ENCODE peak calls at places on chromosomes 6 and 20, in six cellular contexts. D is A549, G is SK-N-SH, M is HepG2, R is GM12878, B is K562. E is an unnamed sample.

GRCh38 chr6:83183082-83183828 is 9.8 kb downstream of the PGM3 start:
- DNase-seq in D (no peak), G (no peak), M (no peak), R (no peak), B (no peak), E (peak; percentile 98)

GRCh38 chr6:131733376-131734016 is 22.7 kb upstream of the CTAGE9 start:
- DNase-seq in D (no peak), G (no peak), M (no peak), R (no peak), B (no peak), E (peak; percentile 67)

GRCh38 chr6:36550473-36551000 is 3.3 kb upstream of the STK38 start:
- DNase-seq in D (no peak), G (no peak), M (no peak), R (no peak), B (no peak), E (no peak)

GRCh38 chr6:136886110-136886509 is 36.0 kb upstream of the SLC35D3 start:
- DNase-seq in D (peak; percentile 1), G (no peak), M (peak; percentile 9), R (no peak), B (no peak), E (peak; percentile 44)

GRCh38 chr6:53353624-53354023 is 4.9 kb upstream of the ELOVL5 start:
- DNase-seq in D (no peak), G (no peak), M (no peak), R (no peak), B (no peak), E (no peak)

GRCh38 chr6:71224011-71224410 is 64.6 kb upstream of the OGFRL1 start:
- DNase-seq in D (no peak), G (no peak), M (no peak), R (no peak), B (no peak), E (no peak)

GRCh38 chr6:138482816-138483215 is 16.5 kb downstream of the NHSL1 start:
- DNase-seq in D (no peak), G (no peak), M (no peak), R (no peak), B (no peak), E (no peak)

GRCh38 chr20:2149507-2149906 is 47.9 kb downstream of the STK35 start:
- DNase-seq in D (no peak), G (no peak), M (no peak), R (no peak), B (no peak), E (peak; percentile 62)

DNA sequence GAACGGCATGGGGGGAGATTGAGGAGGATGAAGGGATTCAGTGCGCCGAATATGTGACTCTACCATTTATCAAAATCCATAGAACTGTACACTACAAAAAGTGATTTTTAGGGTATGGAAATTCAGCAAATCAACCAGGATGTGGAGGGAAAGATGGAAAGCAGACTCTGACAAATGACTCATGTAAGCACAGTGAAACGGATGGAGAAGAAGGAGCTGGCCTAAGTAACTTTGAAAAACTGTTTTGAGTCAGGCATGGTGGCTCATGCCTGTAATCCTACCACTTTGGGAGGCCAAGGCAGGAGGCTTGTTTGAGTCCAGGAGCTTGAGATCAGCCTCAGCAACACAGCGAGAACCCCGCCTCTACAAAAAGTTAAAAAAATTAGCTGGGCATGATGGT is 39.2 kb downstream of the MUC22 start:
- DNase-seq in D (no peak), G (no peak), M (no peak), R (no peak), B (no peak), E (peak; percentile 44)
- TF ChIP-seq SMC3 in D (no peak), G (no peak), M (no peak), R (no peak), B (no peak), E (no peak)

GRCh38 chr20:15930324-15931305 is 642.6 kb downstream of the KIF16B start:
- DNase-seq in D (peak; percentile 22), G (peak; percentile 39), M (peak; percentile 28), R (no peak), B (no peak), E (peak; percentile 39)

GRCh38 chr20:15925376-15925775 is 647.9 kb downstream of the KIF16B start:
- DNase-seq in D (no peak), G (no peak), M (no peak), R (no peak), B (no peak), E (no peak)

GRCh38 chr20:15931897-15932296 is 641.4 kb downstream of the KIF16B start:
- DNase-seq in D (no peak), G (no peak), M (no peak), R (no peak), B (no peak), E (no peak)

GRCh38 chr20:15927893-15928650 is 645.2 kb downstream of the KIF16B start:
- DNase-seq in D (no peak), G (no peak), M (no peak), R (no peak), B (no peak), E (no peak)

DNA sequence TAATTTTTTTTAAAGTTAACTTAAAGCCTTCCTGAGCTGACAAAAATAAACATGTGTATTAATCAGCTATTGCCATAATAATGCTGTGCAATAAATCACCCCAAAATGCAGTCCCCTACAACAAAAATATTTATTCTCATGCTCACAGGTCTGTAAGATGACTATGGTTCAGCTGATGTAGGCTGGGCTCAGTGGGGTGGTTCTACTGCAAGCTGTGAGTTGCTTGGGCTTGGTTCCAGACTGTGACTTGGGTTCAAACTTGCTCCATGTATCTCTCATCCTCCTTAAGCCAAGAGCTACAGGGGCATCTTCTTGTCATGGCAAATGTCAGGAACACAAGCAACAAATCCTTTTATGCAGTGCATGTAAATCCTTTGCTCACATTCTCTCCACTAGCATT is 644.3 kb downstream of the KIF16B start:
- DNase-seq in D (no peak), G (no peak), M (no peak), R (no peak), B (no peak), E (no peak)
- TF ChIP-seq SMC3 in D (no peak), G (no peak), M (no peak), R (no peak), B (no peak), E (no peak)

GRCh38 chr6:144334150-144334708 is 49.1 kb downstream of the UTRN start:
- DNase-seq in D (no peak), G (no peak), M (no peak), R (no peak), B (no peak), E (no peak)
- TF ChIP-seq SMC3 in D (no peak), G (no peak), M (no peak), R (no peak), B (no peak), E (no peak)

DNA sequence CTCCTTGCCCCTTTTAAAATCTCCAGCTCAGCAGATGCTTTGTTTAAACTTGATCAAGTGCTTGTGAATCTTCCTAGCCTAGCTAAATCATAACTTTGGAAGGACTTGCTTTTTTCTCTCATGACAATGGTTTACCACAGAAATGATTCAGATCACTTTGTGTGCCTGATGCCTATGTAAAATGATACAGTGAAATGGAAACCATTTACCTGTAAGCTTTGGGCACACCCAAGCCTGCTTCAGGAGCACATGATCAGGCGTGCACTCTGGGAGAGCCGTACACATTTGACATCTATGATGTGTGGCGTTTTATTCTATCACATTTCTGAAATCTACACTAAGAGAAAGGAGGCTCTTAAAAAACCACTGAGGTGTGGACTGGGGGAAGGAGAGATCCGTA is 41.1 kb downstream of the PTPN1 start:
- DNase-seq in D (no peak), G (no peak), M (no peak), R (no peak), B (no peak), E (peak; percentile 36)
- TF ChIP-seq SMC3 in D (no peak), G (no peak), M (no peak), R (no peak), B (no peak), E (no peak)

GRCh38 chr20:53751394-53752368 is 158.0 kb upstream of the ZNF217 start:
- DNase-seq in D (no peak), G (no peak), M (no peak), R (peak; percentile 86), B (no peak), E (no peak)

GRCh38 chr20:53753880-53754459 is 160.3 kb upstream of the ZNF217 start:
- DNase-seq in D (no peak), G (no peak), M (peak; percentile 65), R (no peak), B (no peak), E (no peak)

GRCh38 chr20:53752583-53752970 is 158.9 kb upstream of the ZNF217 start:
- DNase-seq in D (no peak), G (no peak), M (no peak), R (no peak), B (no peak), E (no peak)

GRCh38 chr20:53750827-53751393 is 157.3 kb upstream of the ZNF217 start:
- DNase-seq in D (no peak), G (peak; percentile 70), M (no peak), R (peak; percentile 69), B (no peak), E (peak; percentile 91)

GRCh38 chr20:53752971-53753879 is 159.6 kb upstream of the ZNF217 start:
- DNase-seq in D (no peak), G (no peak), M (no peak), R (no peak), B (peak; percentile 47), E (peak; percentile 42)
- TF ChIP-seq SMC3 in D (no peak), G (no peak), M (no peak), R (no peak), B (no peak), E (no peak)

DNA sequence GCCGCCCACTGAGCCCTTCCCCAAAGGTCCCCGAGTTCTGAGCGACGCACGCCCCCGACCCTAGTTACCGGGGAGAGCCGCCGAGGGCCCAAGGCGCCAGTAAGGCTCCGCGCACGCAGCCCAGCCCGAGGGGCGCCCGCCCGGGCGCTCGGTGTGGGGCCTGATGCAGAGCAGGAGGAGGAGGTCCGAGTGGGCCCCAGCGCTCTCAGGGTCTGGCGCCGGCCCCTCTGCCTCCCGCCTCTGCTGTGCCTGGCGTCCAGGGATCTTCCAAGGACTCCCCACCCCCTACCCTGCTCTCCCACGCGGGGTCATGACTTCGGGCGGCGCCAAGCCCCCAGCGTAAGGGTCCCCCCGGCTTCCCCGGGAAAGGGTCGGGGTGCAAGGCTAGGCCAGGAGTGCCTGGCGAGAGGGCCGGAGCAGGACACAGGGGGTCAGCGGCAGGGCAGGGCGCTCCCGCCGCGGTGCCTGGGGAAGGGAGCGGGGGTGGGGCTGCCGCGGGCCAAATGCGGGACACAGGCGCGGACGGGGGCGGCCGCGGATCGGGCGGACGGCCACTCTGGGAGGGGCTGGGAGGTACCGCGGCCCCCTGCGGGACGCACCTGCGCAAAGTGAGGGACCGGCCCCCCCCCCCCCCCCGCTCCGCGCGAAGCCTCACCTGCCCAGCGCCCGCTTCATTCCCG is 637 bp downstream of the ABHD12 start:
- DNase-seq in D (peak; percentile 31), G (peak; percentile 82), M (no peak), R (no peak), B (peak; percentile 67), E (no peak)
- TF ChIP-seq SMC3 in D (no peak), G (no peak), M (no peak), R (no peak), B (no peak), E (no peak)

GRCh38 chr20:10715035-10715434 is 41.2 kb upstream of the JAG1 start:
- DNase-seq in D (peak; percentile 72), G (no peak), M (peak; percentile 86), R (no peak), B (no peak), E (peak; percentile 89)
- TF ChIP-seq SMC3 in D (no peak), G (no peak), M (no peak), R (no peak), B (no peak), E (no peak)

E was measured in IMR-90.